ENCODE peak calls at places on chromosomes 6 and 20, in eight cellular contexts. R is occipital lobe, F is tibial nerve, N is lung, L is GDM1, B is cardiac fibroblast, Q is body of pancreas, K is neuronal stem cell. M is an unnamed sample.
A peak's percentile ranks its signal among the peaks of the same experiment; 100 is the strongest.

GRCh38 chr20:40320612-40321011 is 368.4 kb downstream of the MAFB start:
- DNase-seq in K (no peak), N (no peak), F (no peak), L (no peak), B (no peak), R (no peak), Q (no peak), M (no peak)

GRCh38 chr6:81950877-81951276 is 198.4 kb upstream of the TENT5A start:
- DNase-seq in R (no peak), N (no peak), K (no peak), Q (no peak), B (no peak), F (no peak), L (peak; percentile 11), M (peak; percentile 39)

GRCh38 chr6:44925100-44925739 is 402.9 kb upstream of the RUNX2 start:
- DNase-seq in F (no peak), R (no peak), L (peak; percentile 41), Q (no peak), N (no peak), K (no peak), B (peak; percentile 46), M (peak; percentile 68)

GRCh38 chr6:150363733-150364132 is 5.1 kb upstream of the IYD start:
- DNase-seq in F (no peak), N (peak; percentile 18), Q (no peak), R (no peak), K (no peak), B (no peak), L (no peak), M (no peak)

GRCh38 chr6:2641044-2641673 is 109.6 kb downstream of the MYLK4 start:
- DNase-seq in K (no peak), L (peak; percentile 74), Q (no peak), N (no peak), B (no peak), R (no peak), F (no peak), M (no peak)

GRCh38 chr6:158506577-158506976 is 53.3 kb upstream of the TMEM181 start:
- DNase-seq in K (peak; percentile 32), B (no peak), F (no peak), L (no peak), Q (no peak), R (no peak), N (no peak), M (no peak)

GRCh38 chr6:150580489-150580888 is 19.2 kb upstream of the PLEKHG1 start:
- DNase-seq in L (no peak), K (no peak), N (no peak), F (no peak), Q (no peak), B (no peak), R (no peak), M (no peak)

GRCh38 chr6:111474106-111474505 is 8.9 kb downstream of the REV3L start:
- DNase-seq in R (no peak), Q (no peak), K (no peak), B (no peak), L (no peak), F (no peak), N (no peak), M (no peak)

GRCh38 chr6:15420959-15421438 is 175.1 kb downstream of the JARID2 start:
- DNase-seq in R (no peak), F (no peak), N (no peak), B (no peak), K (no peak), Q (no peak), L (peak; percentile 14), M (no peak)

GRCh38 chr20:1434571-1435336 is 31.9 kb downstream of the NSFL1C start:
- DNase-seq in R (no peak), Q (no peak), L (peak; percentile 79), K (no peak), B (peak; percentile 90), F (no peak), N (peak; percentile 50), M (peak; percentile 90)

GRCh38 chr20:57698867-57699275 is 10.9 kb downstream of the PMEPA1 start:
- DNase-seq in L (no peak), K (no peak), N (no peak), B (no peak), Q (no peak), F (no peak), R (no peak), M (peak; percentile 22)

GRCh38 chr6:166586424-166587156 is at the start of gene RAMACL:
- DNase-seq in L (no peak), K (no peak), B (no peak), N (no peak), F (no peak), R (no peak), Q (no peak), M (no peak)

GRCh38 chr6:63904844-63905243 is 269.2 kb downstream of the PHF3 start:
- DNase-seq in K (no peak), B (peak; percentile 93), R (no peak), L (peak; percentile 54), F (no peak), Q (no peak), N (no peak), M (peak; percentile 24)

GRCh38 chr6:149890629-149891045 is 7.3 kb downstream of the RAET1E start:
- DNase-seq in K (no peak), Q (no peak), L (no peak), R (no peak), F (no peak), N (no peak), B (peak; percentile 18), M (no peak)

GRCh38 chr6:99575544-99576227 is 7.2 kb upstream of the CCNC start:
- DNase-seq in N (no peak), B (no peak), F (no peak), L (no peak), R (no peak), Q (no peak), K (no peak), M (no peak)

GRCh38 chr6:123940551-123940950 is 136.9 kb downstream of the NKAIN2 start:
- DNase-seq in N (no peak), Q (no peak), K (no peak), B (no peak), R (no peak), F (no peak), L (no peak), M (no peak)

GRCh38 chr6:156583083-156583482 is 194.1 kb upstream of the ARID1B start:
- DNase-seq in L (no peak), B (no peak), N (no peak), R (no peak), F (no peak), K (no peak), Q (no peak), M (no peak)

GRCh38 chr6:122839477-122839876 is 50.4 kb downstream of the SMPDL3A start:
- DNase-seq in N (peak; percentile 69), L (no peak), R (peak; percentile 43), K (peak; percentile 66), B (peak; percentile 71), Q (peak; percentile 70), F (peak; percentile 21), M (peak; percentile 61)